ENCODE peak calls at places on chromosomes 6 and 20, in five cellular contexts. Y, G, U, R and H are unnamed samples.
A peak's percentile ranks its signal among the peaks of the same experiment; 100 is the strongest.

GRCh38 chr6:158536084-158536890 is 23.6 kb upstream of the TMEM181 start:
- DNase-seq in Y (peak; percentile 80), G (peak; percentile 78), U (peak; percentile 92), R (peak; percentile 30), H (peak; percentile 64)

GRCh38 chr6:37459981-37460800 is 27.2 kb downstream of the CMTR1 start:
- DNase-seq in Y (no peak), G (peak; percentile 71), U (no peak), R (no peak), H (no peak)

GRCh38 chr6:54992789-54993188 is 146.2 kb downstream of the FAM83B start:
- DNase-seq in Y (peak; percentile 26), G (no peak), U (peak; percentile 68), R (no peak), H (peak; percentile 4)

GRCh38 chr20:49620364-49621240 is 52.7 kb upstream of the PTGIS start:
- DNase-seq in Y (no peak), G (no peak), U (no peak), R (no peak), H (no peak)

GRCh38 chr20:34010405-34010895 is 16.7 kb downstream of the RALY start:
- DNase-seq in Y (peak; percentile 22), G (no peak), U (peak; percentile 95), R (no peak), H (no peak)

GRCh38 chr6:138590796-138591709 is 91.8 kb upstream of the NHSL1 start:
- DNase-seq in Y (peak; percentile 85), G (peak; percentile 73), U (peak; percentile 93), R (peak; percentile 33), H (peak; percentile 53)

GRCh38 chr6:150865043-150865405 is 478 bp upstream of the MTHFD1L start:
- DNase-seq in Y (no peak), G (no peak), U (no peak), R (no peak), H (no peak)

GRCh38 chr6:107116328-107116892 is 1.1 kb upstream of the BEND3 start:
- DNase-seq in Y (no peak), G (peak; percentile 61), U (peak; percentile 96), R (no peak), H (peak; percentile 18)

GRCh38 chr6:2450546-2450945 is 205.1 kb upstream of the GMDS start:
- DNase-seq in Y (no peak), G (no peak), U (no peak), R (peak; percentile 28), H (no peak)

GRCh38 chr6:28896505-28897392 is 27.0 kb downstream of the TRIM27 start:
- DNase-seq in Y (peak; percentile 67), G (peak; percentile 64), U (peak; percentile 78), R (peak; percentile 19), H (peak; percentile 74)

DNA sequence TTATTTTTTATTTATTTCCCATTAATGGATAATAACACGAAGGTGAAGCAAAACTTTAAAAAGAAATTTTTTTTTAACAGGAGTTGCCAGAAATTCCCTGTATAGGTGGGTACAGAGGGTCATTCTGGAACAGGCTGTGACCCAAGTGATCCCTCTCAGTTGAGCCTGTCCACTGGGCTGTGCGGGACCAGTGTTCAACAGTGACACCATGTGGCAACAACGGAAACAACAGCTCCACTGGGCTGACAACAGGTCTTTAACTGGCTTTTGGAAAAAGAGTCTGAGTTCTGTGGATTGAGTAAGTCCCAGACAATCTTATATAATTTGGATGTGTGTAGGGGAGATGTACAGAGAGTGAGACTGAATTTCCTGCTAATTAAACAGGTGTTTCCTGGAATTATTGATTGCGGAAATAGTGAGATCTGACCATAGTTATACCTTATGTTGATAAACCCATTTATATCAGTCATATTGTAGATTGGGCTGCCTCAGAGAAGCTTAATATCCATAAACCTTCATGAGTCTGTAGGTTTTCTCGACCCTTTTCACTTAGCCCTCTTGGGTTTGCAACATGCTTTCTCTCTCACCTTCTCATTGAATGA is 17.6 kb downstream of the KIAA1755 start:
- DNase-seq in Y (no peak), G (no peak), U (peak; percentile 55), R (no peak), H (no peak)
- TF ChIP-seq CTCF in Y (peak; percentile 50), G (peak; percentile 80), U (peak; percentile 81), R (no peak), H (peak; percentile 32)

GRCh38 chr6:129748212-129748900 is 38.4 kb upstream of the ARHGAP18 start:
- DNase-seq in Y (peak; percentile 50), G (no peak), U (peak; percentile 58), R (no peak), H (no peak)
- TF ChIP-seq CTCF in Y (no peak), G (no peak), U (no peak), R (no peak), H (no peak)

GRCh38 chr6:68447112-68447511 is 188.0 kb upstream of the ADGRB3 start:
- DNase-seq in Y (no peak), G (no peak), U (peak; percentile 6), R (no peak), H (no peak)

GRCh38 chr6:68445926-68446325 is 189.2 kb upstream of the ADGRB3 start:
- DNase-seq in Y (no peak), G (no peak), U (no peak), R (no peak), H (no peak)

GRCh38 chr6:68443704-68444103 is 191.4 kb upstream of the ADGRB3 start:
- DNase-seq in Y (no peak), G (no peak), U (peak; percentile 11), R (no peak), H (no peak)
- TF ChIP-seq CTCF in Y (peak; percentile 7), G (peak; percentile 80), U (peak; percentile 38), R (no peak), H (no peak)

DNA sequence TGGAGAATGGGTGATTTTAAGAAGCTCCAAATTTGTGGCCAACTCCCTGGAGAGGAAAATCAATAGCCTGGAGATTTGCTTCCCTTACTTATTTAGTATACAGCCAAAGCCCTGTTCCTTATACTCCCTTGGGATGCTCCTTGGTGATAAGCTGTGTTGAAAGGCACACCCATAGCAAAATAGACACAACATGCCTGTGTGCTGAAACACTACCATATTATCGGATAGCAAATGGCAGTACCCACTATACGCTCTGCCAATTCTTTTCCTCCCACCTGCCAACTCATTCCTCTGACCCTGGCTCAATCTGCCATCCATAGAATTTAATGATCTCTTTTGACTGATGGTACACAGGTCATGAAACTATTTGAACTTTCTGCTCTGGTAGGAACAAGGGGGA is 98.2 kb downstream of the CLIC5 start:
- DNase-seq in Y (no peak), G (no peak), U (no peak), R (no peak), H (no peak)
- TF ChIP-seq CTCF in Y (no peak), G (no peak), U (no peak), R (no peak), H (no peak)